ENCODE peak calls at places on chromosomes 16 and 17, in eight cellular contexts. S is COLO829, D is endothelial cell, N is AG09319, R is left cardiac atrium, H is cardiac muscle cell, J is germinal center, X is A172. F is an unnamed sample.

GRCh38 chr17:17206149-17206912 is at the start of gene PLD6:
- DNase-seq in S (peak), D (no peak), N (peak), R (peak), H (peak), J (peak), X (peak), F (peak)

GRCh38 chr17:60941028-60941427 is 263.4 kb downstream of the BCAS3 start:
- DNase-seq in S (no peak), D (no peak), N (peak), R (peak), H (peak), J (no peak), X (peak), F (no peak)

GRCh38 chr16:66254751-66255150 is 111.7 kb upstream of the CDH5 start:
- DNase-seq in S (no peak), D (no peak), N (no peak), R (no peak), H (peak), J (no peak), X (no peak), F (no peak)

GRCh38 chr17:15341385-15341849 is at the start of gene TEKT3:
- DNase-seq in S (peak), D (peak), N (peak), R (peak), H (peak), J (no peak), X (peak), F (peak)

GRCh38 chr17:9139695-9140094 is 118.4 kb downstream of the NTN1 start:
- DNase-seq in S (no peak), D (no peak), N (no peak), R (no peak), H (no peak), J (no peak), X (no peak), F (no peak)

GRCh38 chr17:83175551-83176271 is 96.3 kb downstream of the METRNL start:
- DNase-seq in S (no peak), D (no peak), N (no peak), R (no peak), H (no peak), J (no peak), X (no peak), F (peak)

GRCh38 chr16:11585460-11586374 is 1.0 kb downstream of the LITAF start:
- DNase-seq in S (no peak), D (no peak), N (no peak), R (no peak), H (no peak), J (peak), X (no peak), F (peak)

GRCh38 chr16:55965099-55965498 is 89.9 kb upstream of the CES5A start:
- DNase-seq in S (no peak), D (no peak), N (no peak), R (no peak), H (no peak), J (no peak), X (no peak), F (no peak)

GRCh38 chr16:24826096-24826690 is 19.6 kb upstream of the SLC5A11 start:
- DNase-seq in S (no peak), D (no peak), N (no peak), R (no peak), H (no peak), J (no peak), X (no peak), F (no peak)

GRCh38 chr16:88365244-88365865 is 17.4 kb upstream of the ZNF469 start:
- DNase-seq in S (no peak), D (no peak), N (no peak), R (no peak), H (no peak), J (no peak), X (no peak), F (no peak)

GRCh38 chr17:31564883-31565297 is 173.4 kb downstream of the RAB11FIP4 start:
- DNase-seq in S (no peak), D (no peak), N (no peak), R (peak), H (peak), J (no peak), X (peak), F (peak)

GRCh38 chr16:18832021-18832420 is 30.7 kb upstream of the ARL6IP1 start:
- DNase-seq in S (no peak), D (no peak), N (no peak), R (no peak), H (no peak), J (no peak), X (no peak), F (no peak)

GRCh38 chr16:66270333-66270927 is 96.1 kb upstream of the CDH5 start:
- DNase-seq in S (peak), D (peak), N (no peak), R (peak), H (peak), J (peak), X (peak), F (peak)

GRCh38 chr17:62737513-62737912 is 70.6 kb downstream of the MARCHF10 start:
- DNase-seq in S (peak), D (no peak), N (no peak), R (no peak), H (no peak), J (no peak), X (no peak), F (no peak)

GRCh38 chr17:5055543-5055942 is 20.3 kb upstream of the SLC52A1 start:
- DNase-seq in S (no peak), D (no peak), N (no peak), R (no peak), H (no peak), J (no peak), X (no peak), F (no peak)

GRCh38 chr17:19729900-19730299 is 13.5 kb upstream of the SLC47A2 start:
- DNase-seq in S (no peak), D (no peak), N (no peak), R (no peak), H (no peak), J (no peak), X (no peak), F (no peak)

GRCh38 chr17:77864234-77865108 is 94.0 kb upstream of the TNRC6C start:
- DNase-seq in S (no peak), D (no peak), N (no peak), R (no peak), H (no peak), J (no peak), X (no peak), F (peak)

GRCh38 chr17:43840814-43841213 is 6.2 kb upstream of the CD300LG start:
- DNase-seq in S (peak), D (no peak), N (no peak), R (no peak), H (peak), J (no peak), X (peak), F (no peak)

GRCh38 chr17:40648326-40648968 is 829 bp upstream of the SMARCE1 start:
- DNase-seq in S (no peak), D (no peak), N (peak), R (no peak), H (no peak), J (no peak), X (no peak), F (peak)

GRCh38 chr17:77363821-77364361 is 223.1 kb downstream of the SEC14L1 start:
- DNase-seq in S (no peak), D (no peak), N (no peak), R (peak), H (peak), J (no peak), X (no peak), F (no peak)

GRCh38 chr16:56038564-56039098 is 152.7 kb upstream of the GNAO1 start:
- DNase-seq in S (no peak), D (no peak), N (no peak), R (no peak), H (no peak), J (no peak), X (no peak), F (no peak)

GRCh38 chr17:16044484-16044883 is 44.9 kb downstream of the TTC19 start:
- DNase-seq in S (no peak), D (no peak), N (no peak), R (no peak), H (no peak), J (no peak), X (no peak), F (peak)

GRCh38 chr16:805474-805873 is 4.9 kb upstream of the GNG13 start:
- DNase-seq in S (no peak), D (no peak), N (no peak), R (no peak), H (no peak), J (no peak), X (no peak), F (no peak)

GRCh38 chr16:85390511-85391174 is 222.5 kb upstream of the GSE1 start:
- DNase-seq in S (no peak), D (peak), N (no peak), R (peak), H (peak), J (no peak), X (peak), F (peak)

GRCh38 chr17:83064732-83065659 is 14.4 kb upstream of the METRNL start:
- DNase-seq in S (no peak), D (no peak), N (no peak), R (peak), H (no peak), J (no peak), X (no peak), F (peak)

GRCh38 chr17:64155751-64156544 is 26.0 kb upstream of the ERN1 start:
- DNase-seq in S (peak), D (no peak), N (no peak), R (peak), H (peak), J (no peak), X (no peak), F (peak)

GRCh38 chr16:58481931-58482330 is 18.0 kb upstream of the NDRG4 start:
- DNase-seq in S (no peak), D (no peak), N (no peak), R (no peak), H (no peak), J (no peak), X (no peak), F (no peak)

GRCh38 chr17:39393732-39394131 is 7.7 kb downstream of the FBXL20 start:
- DNase-seq in S (no peak), D (no peak), N (no peak), R (no peak), H (peak), J (no peak), X (no peak), F (no peak)

GRCh38 chr17:79997004-79997673 is 38.5 kb downstream of the TBC1D16 start:
- DNase-seq in S (no peak), D (no peak), N (no peak), R (no peak), H (no peak), J (peak), X (no peak), F (no peak)

GRCh38 chr16:21104124-21104860 is 46.4 kb downstream of the DNAH3 start:
- DNase-seq in S (peak), D (peak), N (no peak), R (no peak), H (peak), J (no peak), X (peak), F (no peak)

GRCh38 chr17:70810609-70811008 is 641.3 kb downstream of the KCNJ2 start:
- DNase-seq in S (no peak), D (no peak), N (peak), R (no peak), H (peak), J (no peak), X (no peak), F (no peak)

GRCh38 chr17:64236827-64237403 is 26.1 kb downstream of the TEX2 start:
- DNase-seq in S (no peak), D (peak), N (no peak), R (no peak), H (no peak), J (no peak), X (no peak), F (no peak)

GRCh38 chr16:22161999-22162657 is at the start of gene SDR42E2:
- DNase-seq in S (peak), D (peak), N (no peak), R (no peak), H (no peak), J (peak), X (no peak), F (no peak)